ENCODE peak calls at places on chromosomes 12 and 14, in eight cellular contexts. Q is SK-N-SH, I is B cell, Y is upper lobe of right lung, F is endodermal cell, W is nephron progenitor cell, P is GM20000, B is uterus. C is an unnamed sample.

GRCh38 chr12:14643247-14643646 is 53.2 kb downstream of the GUCY2C start:
- DNase-seq in Q (no peak), I (no peak), Y (no peak), F (no peak), W (no peak), P (no peak), B (no peak), C (no peak)

GRCh38 chr14:91482278-91483023 is 27.7 kb downstream of the PPP4R3A start:
- DNase-seq in Q (no peak), I (no peak), Y (no peak), F (no peak), W (no peak), P (no peak), B (no peak), C (no peak)

GRCh38 chr12:30965613-30965985 is 39.1 kb downstream of the TSPAN11 start:
- DNase-seq in Q (no peak), I (no peak), Y (no peak), F (peak; percentile 90), W (no peak), P (no peak), B (no peak), C (peak; percentile 40)

GRCh38 chr14:59352951-59353350 is 112.2 kb downstream of the GPR135 start:
- DNase-seq in Q (no peak), I (no peak), Y (no peak), F (no peak), W (no peak), P (no peak), B (no peak), C (no peak)

GRCh38 chr12:89678225-89678624 is 30.4 kb downstream of the ATP2B1 start:
- DNase-seq in Q (no peak), I (no peak), Y (no peak), F (no peak), W (no peak), P (no peak), B (no peak), C (no peak)

GRCh38 chr14:69328317-69328716 is 68.4 kb downstream of the GALNT16 start:
- DNase-seq in Q (no peak), I (no peak), Y (peak; percentile 58), F (peak; percentile 29), W (no peak), P (no peak), B (no peak), C (peak; percentile 62)

GRCh38 chr12:120538281-120539156 is 4.4 kb downstream of the RNF10 start:
- DNase-seq in Q (peak; percentile 26), I (no peak), Y (no peak), F (no peak), W (no peak), P (no peak), B (peak; percentile 34), C (no peak)

GRCh38 chr12:132061641-132062430 is 82.3 kb downstream of the DDX51 start:
- DNase-seq in Q (no peak), I (no peak), Y (peak; percentile 62), F (no peak), W (peak; percentile 77), P (no peak), B (no peak), C (no peak)

GRCh38 chr14:100529561-100530031 is 57.6 kb downstream of the BEGAIN start:
- DNase-seq in Q (no peak), I (no peak), Y (peak; percentile 53), F (peak; percentile 45), W (no peak), P (peak; percentile 7), B (no peak), C (peak; percentile 92)

GRCh38 chr14:44895716-44896115 is 66.0 kb downstream of the KLHL28 start:
- DNase-seq in Q (no peak), I (no peak), Y (no peak), F (no peak), W (no peak), P (no peak), B (no peak), C (no peak)

GRCh38 chr14:22883191-22883976 is at the start of gene REM2:
- DNase-seq in Q (peak; percentile 51), I (no peak), Y (no peak), F (no peak), W (peak; percentile 20), P (peak; percentile 21), B (no peak), C (no peak)

GRCh38 chr12:67981236-67982164 is 7.7 kb upstream of the IFNG-AS1 start:
- DNase-seq in Q (no peak), I (no peak), Y (no peak), F (no peak), W (no peak), P (no peak), B (no peak), C (no peak)

GRCh38 chr12:117363263-117363662 is 1.8 kb upstream of the NOS1 start:
- DNase-seq in Q (no peak), I (no peak), Y (no peak), F (no peak), W (no peak), P (no peak), B (no peak), C (no peak)

GRCh38 chr12:28591831-28592230 is 401.6 kb downstream of the CCDC91 start:
- DNase-seq in Q (no peak), I (no peak), Y (no peak), F (no peak), W (no peak), P (no peak), B (no peak), C (no peak)
- TF ChIP-seq CTCF in Q (no peak), I (no peak), Y (no peak), F (no peak), W (no peak), P (no peak), B (no peak), C (no peak)

DNA sequence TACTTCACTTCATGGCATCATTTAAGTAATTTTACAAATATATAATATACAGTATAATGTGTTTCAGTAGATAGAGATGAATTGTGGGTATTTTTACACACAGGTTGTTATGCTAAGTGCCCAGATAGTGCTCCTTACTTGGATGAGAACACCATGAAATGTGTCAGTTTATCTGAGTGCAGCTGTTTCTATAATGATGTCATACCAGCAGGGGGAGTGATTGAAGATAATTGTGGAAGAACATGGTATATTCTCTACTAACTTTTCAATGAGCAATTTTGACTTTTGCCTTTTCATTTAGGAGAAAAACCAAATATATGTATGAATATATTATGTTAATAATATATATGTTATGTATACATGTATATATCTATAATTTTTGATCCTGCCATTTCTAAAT is 221.6 kb downstream of the LRRK2 start:
- DNase-seq in Q (peak; percentile 24), I (no peak), Y (no peak), F (no peak), W (no peak), P (peak; percentile 35), B (no peak), C (no peak)
- TF ChIP-seq CTCF in Q (peak; percentile 55), I (peak; percentile 51), Y (peak; percentile 41), F (peak; percentile 75), W (peak; percentile 52), P (peak; percentile 46), B (no peak), C (peak; percentile 79)

DNA sequence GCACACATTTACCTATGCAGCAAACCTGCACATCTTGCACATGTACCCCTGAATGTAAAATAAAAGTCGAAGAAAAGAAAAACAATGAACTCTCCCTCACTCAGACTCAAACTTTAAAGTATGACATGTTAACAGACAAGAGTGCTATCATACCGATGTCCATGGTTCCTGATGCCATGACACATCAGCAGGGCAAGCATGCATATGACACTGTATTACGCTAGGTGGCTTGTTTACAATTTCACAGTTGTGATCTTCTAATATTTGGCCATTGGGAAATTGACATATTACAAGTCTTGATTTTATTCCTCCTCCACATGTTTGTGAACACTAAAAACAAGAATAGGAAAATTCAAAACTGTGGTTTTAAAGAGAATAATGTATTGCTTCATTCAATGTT is 126.6 kb downstream of the ADAMTS20 start:
- DNase-seq in Q (no peak), I (no peak), Y (no peak), F (no peak), W (no peak), P (no peak), B (no peak), C (no peak)
- TF ChIP-seq CTCF in Q (no peak), I (no peak), Y (no peak), F (no peak), W (no peak), P (no peak), B (no peak), C (no peak)

GRCh38 chr12:71010143-71010479 is 89.6 kb upstream of the PTPRR start:
- DNase-seq in Q (peak; percentile 54), I (no peak), Y (no peak), F (no peak), W (no peak), P (no peak), B (no peak), C (no peak)

GRCh38 chr12:71009414-71010142 is 89.0 kb upstream of the PTPRR start:
- DNase-seq in Q (no peak), I (no peak), Y (no peak), F (no peak), W (no peak), P (no peak), B (no peak), C (no peak)

GRCh38 chr12:71011261-71011660 is 90.7 kb upstream of the PTPRR start:
- DNase-seq in Q (no peak), I (no peak), Y (no peak), F (no peak), W (no peak), P (no peak), B (no peak), C (no peak)

GRCh38 chr12:71018682-71019081 is 98.1 kb upstream of the PTPRR start:
- DNase-seq in Q (no peak), I (no peak), Y (no peak), F (no peak), W (no peak), P (no peak), B (no peak), C (no peak)

DNA sequence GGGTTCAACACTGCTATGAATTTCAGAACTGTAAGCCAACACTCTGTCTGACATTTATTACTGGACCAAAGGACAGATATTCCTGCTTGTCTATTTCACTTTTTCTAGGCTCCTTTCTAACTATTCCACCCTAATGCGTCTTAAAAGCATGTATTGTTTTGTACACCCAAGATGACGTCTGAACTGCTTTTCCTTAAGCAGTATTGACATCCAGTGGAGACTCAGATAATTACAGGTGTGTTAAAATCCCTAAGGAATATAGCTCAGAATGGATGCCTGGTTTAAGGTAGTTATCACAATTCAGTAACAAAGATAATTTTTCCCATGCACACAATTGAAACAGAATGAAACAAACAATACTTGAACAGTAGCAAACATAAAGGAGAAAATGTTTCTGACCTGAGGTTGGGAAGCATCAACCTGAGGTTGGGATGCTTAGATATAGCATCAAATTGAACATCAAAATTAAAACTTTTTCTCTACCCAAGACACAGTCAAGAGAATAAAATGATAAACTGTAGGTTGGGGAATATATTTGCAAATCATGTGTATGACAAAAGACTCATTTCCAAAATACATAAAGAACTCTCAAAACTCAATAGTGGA is 93.7 kb upstream of the PTPRR start:
- DNase-seq in Q (peak; percentile 4), I (no peak), Y (no peak), F (no peak), W (no peak), P (no peak), B (no peak), C (no peak)
- TF ChIP-seq CTCF in Q (peak; percentile 41), I (no peak), Y (peak; percentile 48), F (peak; percentile 76), W (peak; percentile 36), P (no peak), B (peak; percentile 42), C (peak; percentile 79)

GRCh38 chr14:56751471-56751870 is 58.8 kb downstream of the OTX2 start:
- DNase-seq in Q (no peak), I (no peak), Y (no peak), F (no peak), W (no peak), P (no peak), B (no peak), C (no peak)
- TF ChIP-seq CTCF in Q (peak; percentile 11), I (no peak), Y (no peak), F (peak; percentile 72), W (peak; percentile 21), P (no peak), B (no peak), C (no peak)

C was measured in chondrocyte.